ENCODE peak calls at places on chromosomes 5 and 9, in eight cellular contexts. A is NCI-H1092, E is NCI-H345, O is breast epithelium, R is ureter, G is HTR-8/SVneo, L is aorta, T is HS-27A. C is an unnamed sample.

GRCh38 chr5:55306641-55307382 is 682 bp downstream of the DHX29 start:
- DNase-seq in A (no peak), E (no peak), O (no peak), R (no peak), G (peak), L (no peak), T (no peak), C (no peak)

GRCh38 chr9:89278997-89279739 is 31.8 kb upstream of the CKS2 start:
- DNase-seq in A (no peak), E (peak), O (no peak), R (no peak), G (peak), L (no peak), T (peak), C (peak)

GRCh38 chr5:55524816-55525215 is 9.9 kb downstream of the PLPP1 start:
- DNase-seq in A (no peak), E (no peak), O (no peak), R (no peak), G (no peak), L (no peak), T (no peak), C (no peak)

GRCh38 chr9:28662675-28663074 is 1089.4 kb upstream of the C9orf72 start:
- DNase-seq in A (no peak), E (no peak), O (no peak), R (no peak), G (no peak), L (no peak), T (no peak), C (no peak)

GRCh38 chr9:134010774-134011173 is 14.5 kb upstream of the BRD3OS start:
- DNase-seq in A (peak), E (no peak), O (no peak), R (no peak), G (no peak), L (no peak), T (no peak), C (no peak)

GRCh38 chr9:92749071-92749933 is 15.3 kb downstream of the BICD2 start:
- DNase-seq in A (peak), E (no peak), O (no peak), R (no peak), G (no peak), L (peak), T (no peak), C (no peak)

GRCh38 chr5:151555760-151556576 is 35.2 kb downstream of the FAT2 start:
- DNase-seq in A (no peak), E (no peak), O (no peak), R (no peak), G (no peak), L (no peak), T (no peak), C (no peak)

GRCh38 chr9:126144617-126145456 is 181.8 kb upstream of the MVB12B start:
- DNase-seq in A (no peak), E (no peak), O (no peak), R (no peak), G (no peak), L (no peak), T (no peak), C (no peak)

GRCh38 chr5:102666164-102666951 is 88.7 kb upstream of the PAM start:
- DNase-seq in A (peak), E (peak), O (no peak), R (no peak), G (no peak), L (no peak), T (no peak), C (peak)

C was measured in neural crest cell.